ENCODE peak calls at places on chromosomes 2 and 18, in six cellular contexts. One of them, this sample, is unnamed. For H3K4me1, the result is how much of the 10 kb centered on the place peaks cover.

GRCh38 chr2:240293126-240293864 is 142.2 kb upstream of the GPC1 start:
- DNase-seq in PC-3: no peak
- DNase-seq in small intestine: no peak
- DNase-seq in thyroid gland: no peak
- DNase-seq in HCT116: no peak
- DNase-seq in body of pancreas: no peak
- DNase-seq in this sample: no peak

GRCh38 chr2:177234267-177234666 is 21.7 kb downstream of the HNRNPA3 start:
- DNase-seq in PC-3: no peak
- DNase-seq in small intestine: no peak
- DNase-seq in thyroid gland: no peak
- DNase-seq in HCT116: no peak
- DNase-seq in body of pancreas: no peak
- DNase-seq in this sample: no peak

GRCh38 chr2:26849056-26850001 is 1.4 kb downstream of the DPYSL5 start:
- DNase-seq in PC-3: no peak
- DNase-seq in small intestine: no peak
- DNase-seq in thyroid gland: no peak
- DNase-seq in HCT116: no peak
- DNase-seq in body of pancreas: no peak
- DNase-seq in this sample: no peak

GRCh38 chr2:152505495-152505906 is 170.5 kb downstream of the FMNL2 start:
- DNase-seq in PC-3: no peak
- DNase-seq in small intestine: no peak
- DNase-seq in thyroid gland: no peak
- DNase-seq in HCT116: no peak
- DNase-seq in body of pancreas: peak
- DNase-seq in this sample: peak

GRCh38 chr2:195202163-195202845 is 454.7 kb upstream of the SLC39A10 start:
- DNase-seq in PC-3: peak
- DNase-seq in small intestine: no peak
- DNase-seq in thyroid gland: no peak
- DNase-seq in HCT116: no peak
- DNase-seq in body of pancreas: no peak
- DNase-seq in this sample: no peak

GRCh38 chr2:44740678-44741077 is 200.8 kb upstream of the SIX3 start:
- DNase-seq in PC-3: peak
- DNase-seq in small intestine: peak
- DNase-seq in thyroid gland: no peak
- DNase-seq in HCT116: no peak
- DNase-seq in body of pancreas: no peak
- DNase-seq in this sample: no peak

GRCh38 chr2:169452080-169452479 is 27.2 kb upstream of the BBS5 start:
- DNase-seq in PC-3: peak
- DNase-seq in small intestine: peak
- DNase-seq in thyroid gland: no peak
- DNase-seq in HCT116: peak
- DNase-seq in body of pancreas: no peak
- DNase-seq in this sample: no peak

GRCh38 chr2:38147333-38148121 is 71.6 kb upstream of the CYP1B1 start:
- DNase-seq in PC-3: peak
- DNase-seq in small intestine: no peak
- DNase-seq in thyroid gland: no peak
- DNase-seq in HCT116: no peak
- DNase-seq in body of pancreas: no peak
- DNase-seq in this sample: no peak

GRCh38 chr2:111975053-111975552 is 76.7 kb downstream of the MERTK start:
- DNase-seq in PC-3: peak
- DNase-seq in small intestine: peak
- DNase-seq in thyroid gland: no peak
- DNase-seq in HCT116: peak
- DNase-seq in body of pancreas: no peak
- DNase-seq in this sample: no peak

GRCh38 chr2:129606496-129607270 is 372.8 kb upstream of the RAB6C start:
- DNase-seq in PC-3: no peak
- DNase-seq in small intestine: no peak
- DNase-seq in thyroid gland: no peak
- DNase-seq in HCT116: no peak
- DNase-seq in body of pancreas: no peak
- DNase-seq in this sample: no peak

GRCh38 chr2:601806-602455 is 75.3 kb downstream of the TMEM18 start:
- DNase-seq in PC-3: no peak
- DNase-seq in small intestine: no peak
- DNase-seq in thyroid gland: no peak
- DNase-seq in HCT116: no peak
- DNase-seq in body of pancreas: no peak
- DNase-seq in this sample: no peak

GRCh38 chr2:157967856-157968255 is 91.7 kb upstream of the ACVR1 start:
- DNase-seq in PC-3: no peak
- DNase-seq in small intestine: no peak
- DNase-seq in thyroid gland: no peak
- DNase-seq in HCT116: no peak
- DNase-seq in body of pancreas: no peak
- DNase-seq in this sample: no peak

GRCh38 chr2:211035548-211036185 is 479.3 kb downstream of the CPS1 start:
- DNase-seq in PC-3: peak
- DNase-seq in small intestine: peak
- DNase-seq in thyroid gland: no peak
- DNase-seq in HCT116: peak
- DNase-seq in body of pancreas: peak
- DNase-seq in this sample: no peak

GRCh38 chr2:158011055-158011771 is 90.5 kb upstream of the UPP2 start:
- DNase-seq in PC-3: peak
- DNase-seq in small intestine: no peak
- DNase-seq in thyroid gland: no peak
- DNase-seq in HCT116: no peak
- DNase-seq in body of pancreas: no peak
- DNase-seq in this sample: no peak

GRCh38 chr18:46916551-46917107 is 678 bp downstream of the PIAS2 start:
- DNase-seq in PC-3: no peak
- DNase-seq in small intestine: peak
- DNase-seq in thyroid gland: no peak
- DNase-seq in HCT116: no peak
- DNase-seq in body of pancreas: no peak
- DNase-seq in this sample: no peak

GRCh38 chr2:127096718-127097470 is 10.1 kb downstream of the BIN1 start:
- DNase-seq in PC-3: no peak
- DNase-seq in small intestine: peak
- DNase-seq in thyroid gland: no peak
- DNase-seq in HCT116: no peak
- DNase-seq in body of pancreas: no peak
- DNase-seq in this sample: no peak

GRCh38 chr2:127095784-127096183 is 11.2 kb downstream of the BIN1 start:
- DNase-seq in PC-3: no peak
- DNase-seq in small intestine: no peak
- DNase-seq in thyroid gland: no peak
- DNase-seq in HCT116: no peak
- DNase-seq in body of pancreas: no peak
- DNase-seq in this sample: no peak

GRCh38 chr2:127097471-127097765 is 9.5 kb downstream of the BIN1 start:
- DNase-seq in PC-3: no peak
- DNase-seq in small intestine: peak
- DNase-seq in thyroid gland: no peak
- DNase-seq in HCT116: no peak
- DNase-seq in body of pancreas: no peak
- DNase-seq in this sample: no peak

GRCh38 chr2:127095367-127095641 is 11.7 kb downstream of the BIN1 start:
- DNase-seq in PC-3: no peak
- DNase-seq in small intestine: no peak
- DNase-seq in thyroid gland: no peak
- DNase-seq in HCT116: no peak
- DNase-seq in body of pancreas: no peak
- DNase-seq in this sample: no peak

DNA sequence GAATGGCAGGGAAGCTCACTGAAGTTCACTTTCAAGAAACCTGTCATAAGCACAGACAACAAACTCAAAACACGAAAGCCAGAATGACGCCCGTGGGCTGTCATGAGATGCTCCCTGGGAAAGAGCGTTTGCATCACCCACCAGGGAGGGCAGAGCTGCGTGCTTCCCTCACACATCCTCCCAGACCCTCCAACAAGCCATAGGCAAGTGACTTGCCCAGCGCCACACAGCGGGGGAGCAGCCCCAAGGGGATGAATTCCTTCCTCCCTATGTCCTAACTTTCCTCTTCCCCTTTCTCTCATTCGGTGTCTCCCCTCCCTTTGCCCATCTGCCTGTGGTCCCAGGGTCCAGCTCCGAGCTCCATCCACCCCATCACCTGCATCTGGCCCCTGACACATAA is 10.7 kb downstream of the BIN1 start:
- DNase-seq in PC-3: no peak
- DNase-seq in small intestine: no peak
- DNase-seq in thyroid gland: no peak
- DNase-seq in HCT116: no peak
- DNase-seq in body of pancreas: no peak
- DNase-seq in this sample: no peak
- H3K4me1 ChIP-seq in PC-3: under half
- H3K4me1 ChIP-seq in small intestine: under half
- H3K4me1 ChIP-seq in thyroid gland: under half
- H3K4me1 ChIP-seq in HCT116: under half
- H3K4me1 ChIP-seq in body of pancreas: under half
- H3K4me1 ChIP-seq in this sample: under half

GRCh38 chr2:32735370-32735769 is 107.5 kb downstream of the TTC27 start:
- DNase-seq in PC-3: no peak
- DNase-seq in small intestine: no peak
- DNase-seq in thyroid gland: no peak
- DNase-seq in HCT116: no peak
- DNase-seq in body of pancreas: no peak
- DNase-seq in this sample: no peak
- H3K4me3 ChIP-seq in PC-3: no peak
- H3K4me3 ChIP-seq in small intestine: no peak
- H3K4me3 ChIP-seq in thyroid gland: no peak
- H3K4me3 ChIP-seq in HCT116: no peak
- H3K4me3 ChIP-seq in body of pancreas: no peak
- H3K4me3 ChIP-seq in this sample: no peak

GRCh38 chr2:102063360-102063947 is 71.7 kb downstream of the IL1R2 start:
- DNase-seq in PC-3: no peak
- DNase-seq in small intestine: no peak
- DNase-seq in thyroid gland: peak
- DNase-seq in HCT116: no peak
- DNase-seq in body of pancreas: peak
- DNase-seq in this sample: peak

GRCh38 chr2:102061962-102062795 is 70.4 kb downstream of the IL1R2 start:
- DNase-seq in PC-3: peak
- DNase-seq in small intestine: no peak
- DNase-seq in thyroid gland: no peak
- DNase-seq in HCT116: no peak
- DNase-seq in body of pancreas: no peak
- DNase-seq in this sample: no peak

GRCh38 chr2:102063948-102064678 is 72.4 kb downstream of the IL1R2 start:
- DNase-seq in PC-3: peak
- DNase-seq in small intestine: no peak
- DNase-seq in thyroid gland: peak
- DNase-seq in HCT116: peak
- DNase-seq in body of pancreas: peak
- DNase-seq in this sample: peak

GRCh38 chr2:102061286-102061699 is 69.5 kb downstream of the IL1R2 start:
- DNase-seq in PC-3: no peak
- DNase-seq in small intestine: no peak
- DNase-seq in thyroid gland: no peak
- DNase-seq in HCT116: no peak
- DNase-seq in body of pancreas: no peak
- DNase-seq in this sample: no peak

DNA sequence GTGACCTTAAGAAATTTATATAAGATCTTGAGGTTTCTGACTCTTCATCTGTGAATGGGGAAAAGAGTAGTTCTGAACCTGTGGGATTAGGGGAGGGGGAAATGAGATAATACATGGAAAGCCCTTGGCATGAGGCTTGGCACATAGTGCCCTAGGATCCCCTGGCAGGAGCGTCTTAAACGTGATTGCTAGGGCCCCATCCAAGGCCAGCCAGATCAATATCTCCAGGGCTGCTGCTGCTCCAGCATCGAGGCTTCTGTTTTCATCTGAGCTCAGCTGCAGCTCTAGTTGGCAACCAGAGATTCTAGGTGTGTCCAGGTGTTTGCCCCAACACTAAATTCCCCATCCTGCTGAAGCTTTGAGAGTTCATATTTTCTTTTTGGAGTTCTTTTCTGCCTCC is 71.0 kb downstream of the IL1R2 start:
- DNase-seq in PC-3: no peak
- DNase-seq in small intestine: no peak
- DNase-seq in thyroid gland: no peak
- DNase-seq in HCT116: no peak
- DNase-seq in body of pancreas: no peak
- DNase-seq in this sample: no peak
- H3K4me1 ChIP-seq in PC-3: under half
- H3K4me1 ChIP-seq in small intestine: under half
- H3K4me1 ChIP-seq in thyroid gland: under half
- H3K4me1 ChIP-seq in HCT116: under half
- H3K4me1 ChIP-seq in body of pancreas: under half
- H3K4me1 ChIP-seq in this sample: under half

GRCh38 chr2:110115291-110116032 is at the start of gene MALL:
- DNase-seq in PC-3: peak
- DNase-seq in small intestine: peak
- DNase-seq in thyroid gland: peak
- DNase-seq in HCT116: peak
- DNase-seq in body of pancreas: peak
- DNase-seq in this sample: peak

GRCh38 chr2:110120171-110121051 is 4.8 kb upstream of the MALL start:
- DNase-seq in PC-3: no peak
- DNase-seq in small intestine: peak
- DNase-seq in thyroid gland: peak
- DNase-seq in HCT116: no peak
- DNase-seq in body of pancreas: no peak
- DNase-seq in this sample: no peak

GRCh38 chr2:110114007-110114591 is 1.5 kb downstream of the MALL start:
- DNase-seq in PC-3: peak
- DNase-seq in small intestine: peak
- DNase-seq in thyroid gland: peak
- DNase-seq in HCT116: peak
- DNase-seq in body of pancreas: peak
- DNase-seq in this sample: peak

GRCh38 chr2:110114801-110115200 is 821 bp downstream of the MALL start:
- DNase-seq in PC-3: peak
- DNase-seq in small intestine: peak
- DNase-seq in thyroid gland: no peak
- DNase-seq in HCT116: no peak
- DNase-seq in body of pancreas: no peak
- DNase-seq in this sample: no peak

DNA sequence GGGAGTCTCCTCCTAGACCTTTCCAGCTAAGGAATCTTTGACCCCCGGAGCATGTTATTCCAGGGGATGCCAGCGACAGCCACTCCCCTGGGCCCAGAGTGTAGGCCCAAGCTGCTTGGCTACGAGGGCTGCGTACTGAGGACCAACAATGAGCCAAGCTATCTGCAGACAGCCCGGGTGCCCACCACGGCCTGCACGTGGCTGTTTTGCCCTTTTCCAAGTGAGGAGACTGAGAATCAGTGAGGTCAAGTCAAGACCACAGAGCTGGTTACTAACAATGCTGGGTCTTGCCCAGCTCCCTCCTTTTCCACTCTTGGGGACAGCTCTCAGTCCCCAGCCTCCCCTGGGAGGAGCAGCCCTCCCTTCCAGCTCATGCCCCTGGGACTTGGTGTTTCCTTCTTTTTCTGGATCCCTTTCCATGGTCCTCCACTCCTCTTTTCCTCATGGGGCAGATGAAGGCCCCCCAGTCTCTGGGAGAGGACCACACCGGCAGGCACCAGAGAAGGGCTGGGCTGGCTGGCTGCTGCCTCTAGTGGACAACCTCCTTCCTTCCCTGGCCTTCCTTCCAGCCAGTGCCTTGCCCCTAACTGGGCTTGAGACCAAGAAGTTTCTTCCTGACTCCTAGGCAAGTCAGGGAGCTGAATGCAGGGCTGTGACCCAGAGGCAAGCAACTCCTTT is 550 bp upstream of the MALL start:
- DNase-seq in PC-3: peak
- DNase-seq in small intestine: peak
- DNase-seq in thyroid gland: peak
- DNase-seq in HCT116: peak
- DNase-seq in body of pancreas: peak
- DNase-seq in this sample: peak
- H3K4me3 ChIP-seq in PC-3: peak
- H3K4me3 ChIP-seq in small intestine: peak
- H3K4me3 ChIP-seq in thyroid gland: peak
- H3K4me3 ChIP-seq in HCT116: peak
- H3K4me3 ChIP-seq in body of pancreas: no peak
- H3K4me3 ChIP-seq in this sample: no peak